ENCODE peak calls at places on chromosome 17, in nine cellular contexts. C is AG04450; O is SK-N-SH; T is HFFc6; F is CD8-positive, alpha-beta T cell; A is MCF 10A; E is fibroblast of lung; P is heart right ventricle; R is mammary epithelial cell. X is an unnamed sample.

GRCh38 chr17:70863436-70864248 is 694.3 kb downstream of the KCNJ2 start:
- DNase-seq in C (no peak), O (no peak), T (no peak), F (no peak), A (no peak), E (peak; percentile 68), P (no peak), R (no peak), X (no peak)

GRCh38 chr17:6555331-6556120 is 829 bp downstream of the PITPNM3 start:
- DNase-seq in C (no peak), O (peak; percentile 60), T (no peak), F (no peak), A (peak; percentile 79), E (no peak), P (no peak), R (peak; percentile 76), X (no peak)

GRCh38 chr17:12098568-12098967 is 77.9 kb downstream of the MAP2K4 start:
- DNase-seq in C (no peak), O (no peak), T (no peak), F (no peak), A (no peak), E (no peak), P (no peak), R (no peak), X (no peak)

GRCh38 chr17:67434061-67434525 is 57.0 kb downstream of the PITPNC1 start:
- DNase-seq in C (no peak), O (no peak), T (no peak), F (peak; percentile 36), A (no peak), E (no peak), P (peak; percentile 31), R (no peak), X (no peak)

GRCh38 chr17:7129311-7129710 is 14.7 kb upstream of the ASGR2 start:
- DNase-seq in C (no peak), O (no peak), T (no peak), F (no peak), A (no peak), E (no peak), P (no peak), R (no peak), X (no peak)

GRCh38 chr17:40430272-40431230 is 12.7 kb upstream of the IGFBP4 start:
- DNase-seq in C (no peak), O (no peak), T (no peak), F (no peak), A (no peak), E (no peak), P (no peak), R (no peak), X (no peak)

GRCh38 chr17:8224891-8225812 is 14.8 kb upstream of the AURKB start:
- DNase-seq in C (no peak), O (no peak), T (no peak), F (no peak), A (no peak), E (no peak), P (no peak), R (no peak), X (no peak)

GRCh38 chr17:35432176-35433074 is at the start of gene SLFN12:
- DNase-seq in C (peak; percentile 95), O (no peak), T (peak; percentile 96), F (peak; percentile 29), A (peak; percentile 92), E (peak; percentile 98), P (no peak), R (peak; percentile 50), X (no peak)

GRCh38 chr17:29722411-29723198 is 99.9 kb upstream of the CORO6 start:
- DNase-seq in C (peak; percentile 53), O (peak; percentile 39), T (no peak), F (peak; percentile 32), A (peak; percentile 10), E (peak; percentile 94), P (no peak), R (no peak), X (no peak)

GRCh38 chr17:63963123-63963522 is 9.6 kb downstream of the SCN4A start:
- DNase-seq in C (no peak), O (no peak), T (no peak), F (no peak), A (no peak), E (no peak), P (peak; percentile 56), R (no peak), X (no peak)

GRCh38 chr17:45270828-45271418 is 9.0 kb upstream of the SPATA32 start:
- DNase-seq in C (no peak), O (peak; percentile 68), T (no peak), F (peak; percentile 49), A (no peak), E (no peak), P (no peak), R (no peak), X (no peak)

GRCh38 chr17:71970312-71970711 is 150.5 kb upstream of the SOX9 start:
- DNase-seq in C (no peak), O (no peak), T (peak; percentile 7), F (no peak), A (peak; percentile 73), E (no peak), P (no peak), R (peak; percentile 98), X (no peak)

GRCh38 chr17:1755252-1755992 is 6.4 kb upstream of the SERPINF1 start:
- DNase-seq in C (no peak), O (peak; percentile 85), T (no peak), F (no peak), A (no peak), E (no peak), P (no peak), R (no peak), X (no peak)

GRCh38 chr17:30956764-30957374 is 14.0 kb upstream of the RNF135 start:
- DNase-seq in C (no peak), O (no peak), T (no peak), F (no peak), A (no peak), E (peak; percentile 46), P (no peak), R (no peak), X (no peak)

GRCh38 chr17:5762191-5762590 is 177.9 kb upstream of the NLRP1 start:
- DNase-seq in C (no peak), O (no peak), T (no peak), F (no peak), A (peak; percentile 19), E (no peak), P (no peak), R (peak; percentile 77), X (no peak)

GRCh38 chr17:72622661-72623433 is 469.6 kb downstream of the SLC39A11 start:
- DNase-seq in C (no peak), O (no peak), T (no peak), F (no peak), A (peak; percentile 25), E (no peak), P (no peak), R (peak; percentile 95), X (no peak)

GRCh38 chr17:35588196-35588920 is 1.2 kb downstream of the AP2B1 start:
- DNase-seq in C (no peak), O (no peak), T (peak; percentile 65), F (no peak), A (peak; percentile 89), E (peak; percentile 36), P (no peak), R (peak; percentile 92), X (no peak)

GRCh38 chr17:9079461-9080103 is 58.3 kb downstream of the NTN1 start:
- DNase-seq in C (no peak), O (no peak), T (no peak), F (no peak), A (no peak), E (no peak), P (no peak), R (no peak), X (no peak)

GRCh38 chr17:17494499-17495447 is 1.4 kb downstream of the RASD1 start:
- DNase-seq in C (no peak), O (no peak), T (no peak), F (no peak), A (no peak), E (peak; percentile 39), P (peak; percentile 64), R (no peak), X (no peak)

GRCh38 chr17:45131294-45131615 is 1.1 kb downstream of the PLCD3 start:
- DNase-seq in C (no peak), O (no peak), T (no peak), F (no peak), A (no peak), E (no peak), P (no peak), R (no peak), X (no peak)

GRCh38 chr17:57708401-57708800 is 36.7 kb downstream of the CCDC182 start:
- DNase-seq in C (no peak), O (no peak), T (no peak), F (no peak), A (no peak), E (no peak), P (no peak), R (no peak), X (no peak)
- TF ChIP-seq CTCF in C (no peak), O (no peak), T (no peak), F (no peak), A (no peak), E (peak; percentile 7), P (no peak), R (no peak), X (no peak)

DNA sequence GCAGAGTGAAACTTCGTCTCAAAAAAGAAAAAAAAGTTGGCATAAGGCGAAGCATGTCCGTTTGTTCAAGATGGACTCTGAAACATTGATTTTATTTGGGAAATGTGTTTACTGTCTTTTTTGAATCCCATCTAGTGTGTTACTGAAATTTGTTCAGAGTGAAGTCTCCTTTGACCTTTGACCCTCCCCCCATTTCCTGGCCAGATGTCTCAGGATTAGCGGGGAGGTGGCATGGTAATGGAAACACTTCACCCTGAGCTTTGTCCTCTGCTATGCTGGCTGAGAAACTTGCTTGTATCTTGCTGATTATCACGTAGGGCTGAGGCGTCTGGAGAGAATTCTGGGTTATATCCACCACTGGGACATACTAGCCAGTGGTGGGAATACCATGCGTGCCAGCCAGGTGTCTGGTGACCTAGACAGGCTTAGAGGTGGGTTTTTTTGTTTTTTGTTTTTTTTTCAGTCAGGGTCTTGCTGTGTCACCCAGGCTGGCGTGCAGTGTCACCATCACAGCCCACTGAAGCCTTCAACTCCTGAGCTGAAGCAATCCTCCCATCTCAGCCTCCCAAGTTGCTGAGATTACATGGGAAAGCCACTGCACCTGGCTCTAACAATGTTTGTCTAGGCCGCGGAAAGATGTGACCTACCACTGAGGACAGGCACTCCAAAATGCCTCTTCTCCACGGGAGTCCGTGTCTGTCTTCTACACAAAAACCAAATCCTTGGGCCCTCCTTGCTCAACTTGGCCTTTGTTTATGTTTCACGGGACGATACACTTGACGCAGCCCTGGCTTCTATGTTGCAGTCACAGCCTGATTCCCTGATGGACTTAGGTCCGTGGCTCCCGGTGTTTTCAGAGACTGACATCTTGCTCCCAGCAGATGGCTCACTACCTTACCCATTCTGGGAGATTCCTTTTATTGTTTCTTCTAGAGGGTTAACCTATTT is 6.6 kb upstream of the GALK1 start:
- DNase-seq in C (no peak), O (no peak), T (no peak), F (no peak), A (no peak), E (peak; percentile 26), P (no peak), R (no peak), X (no peak)
- TF ChIP-seq CTCF in C (peak; percentile 31), O (peak; percentile 32), T (peak; percentile 42), F (no peak), A (no peak), E (peak; percentile 10), P (peak; percentile 12), R (peak; percentile 39), X (no peak)

GRCh38 chr17:66290097-66290722 is 12.2 kb upstream of the PRKCA start:
- DNase-seq in C (no peak), O (peak; percentile 58), T (no peak), F (no peak), A (peak; percentile 17), E (no peak), P (no peak), R (no peak), X (no peak)
- TF ChIP-seq CTCF in C (no peak), O (peak; percentile 46), T (peak; percentile 29), F (no peak), A (peak; percentile 11), E (no peak), P (peak; percentile 33), R (no peak), X (no peak)

GRCh38 chr17:78337244-78338109 is 22.4 kb downstream of the SOCS3 start:
- DNase-seq in C (no peak), O (no peak), T (peak; percentile 86), F (no peak), A (peak; percentile 94), E (peak; percentile 82), P (no peak), R (peak; percentile 69), X (no peak)
- TF ChIP-seq CTCF in C (no peak), O (no peak), T (peak; percentile 17), F (no peak), A (no peak), E (no peak), P (no peak), R (no peak), X (no peak)